ENCODE peak calls at places on chromosome 2, in nine cellular contexts. M, E, I, G, W, N, F, S and C are unnamed samples.

GRCh38 chr2:219803294-219803693 is 175.9 kb downstream of the SLC4A3 start:
- DNase-seq in M (peak), E (no peak), I (no peak), G (no peak), W (no peak), N (no peak), F (no peak), S (no peak), C (peak)

GRCh38 chr2:111190816-111191540 is 70.3 kb downstream of the BCL2L11 start:
- DNase-seq in M (no peak), E (no peak), I (no peak), G (no peak), W (no peak), N (no peak), F (no peak), S (no peak), C (no peak)

GRCh38 chr2:97724946-97725688 is 11.7 kb downstream of the ZAP70 start:
- DNase-seq in M (no peak), E (no peak), I (peak), G (no peak), W (no peak), N (no peak), F (no peak), S (no peak), C (no peak)

GRCh38 chr2:75513616-75514170 is 47.0 kb downstream of the EVA1A start:
- DNase-seq in M (no peak), E (no peak), I (no peak), G (no peak), W (no peak), N (no peak), F (no peak), S (no peak), C (no peak)

GRCh38 chr2:37812414-37812813 is 112.7 kb upstream of the RMDN2 start:
- DNase-seq in M (no peak), E (no peak), I (no peak), G (no peak), W (no peak), N (no peak), F (no peak), S (no peak), C (no peak)

GRCh38 chr2:163213699-163214098 is 375.1 kb upstream of the KCNH7 start:
- DNase-seq in M (peak), E (no peak), I (no peak), G (no peak), W (no peak), N (no peak), F (peak), S (no peak), C (no peak)

GRCh38 chr2:102336502-102336945 is 19.1 kb upstream of the IL18R1 start:
- DNase-seq in M (no peak), E (no peak), I (no peak), G (peak), W (no peak), N (no peak), F (no peak), S (no peak), C (no peak)

GRCh38 chr2:47688561-47688960 is 94.4 kb upstream of the MSH6 start:
- DNase-seq in M (no peak), E (no peak), I (no peak), G (no peak), W (no peak), N (peak), F (no peak), S (no peak), C (no peak)

GRCh38 chr2:37282746-37283145 is 41.9 kb downstream of the PRKD3 start:
- DNase-seq in M (no peak), E (no peak), I (no peak), G (no peak), W (no peak), N (no peak), F (no peak), S (no peak), C (no peak)

GRCh38 chr2:168278424-168278888 is 31.1 kb upstream of the STK39 start:
- DNase-seq in M (peak), E (peak), I (no peak), G (no peak), W (no peak), N (no peak), F (peak), S (no peak), C (peak)

GRCh38 chr2:230942920-230943896 is 18.2 kb upstream of the GPR55 start:
- DNase-seq in M (no peak), E (no peak), I (no peak), G (no peak), W (no peak), N (no peak), F (no peak), S (no peak), C (no peak)

GRCh38 chr2:53559302-53559967 is 208.2 kb upstream of the CHAC2 start:
- DNase-seq in M (no peak), E (peak), I (no peak), G (no peak), W (no peak), N (no peak), F (peak), S (no peak), C (peak)

GRCh38 chr2:188984680-188985079 is 10.5 kb downstream of the COL3A1 start:
- DNase-seq in M (peak), E (peak), I (no peak), G (no peak), W (no peak), N (no peak), F (no peak), S (no peak), C (no peak)